ENCODE peak calls at places on chromosomes 11 and 22, in six cellular contexts. O is upper lobe of right lung, R is adrenal gland, U is AG04450, Y is upper lobe of left lung, A is hepatocyte. D is an unnamed sample.

GRCh38 chr11:47991894-47992293 is 11.5 kb downstream of the PTPRJ start:
- DNase-seq in A (no peak), O (no peak), Y (no peak), R (no peak), U (no peak), D (no peak)

GRCh38 chr11:127247261-127247660 is 246.7 kb upstream of the KIRREL3 start:
- DNase-seq in O (no peak), A (no peak), R (no peak), Y (no peak), U (no peak), D (no peak)

GRCh38 chr11:32016111-32016510 is 74.8 kb upstream of the RCN1 start:
- DNase-seq in A (no peak), O (no peak), U (no peak), R (no peak), Y (no peak), D (no peak)

GRCh38 chr22:39311592-39312400 is 7.6 kb downstream of the RPL3 start:
- DNase-seq in A (no peak), R (no peak), Y (no peak), O (no peak), U (no peak), D (no peak)

GRCh38 chr11:45062974-45063635 is 83.3 kb upstream of the PRDM11 start:
- DNase-seq in U (no peak), A (no peak), Y (no peak), O (no peak), R (no peak), D (no peak)

GRCh38 chr11:2233693-2234455 is 36.5 kb downstream of the ASCL2 start:
- DNase-seq in U (no peak), O (no peak), Y (no peak), R (no peak), A (no peak), D (no peak)

GRCh38 chr22:43288807-43289417 is 54.3 kb downstream of the SCUBE1 start:
- DNase-seq in R (no peak), A (peak), U (no peak), O (no peak), Y (no peak), D (no peak)

GRCh38 chr22:43249789-43250188 is 62.9 kb upstream of the TTLL12 start:
- DNase-seq in A (no peak), U (no peak), Y (no peak), R (no peak), O (no peak), D (no peak)

GRCh38 chr11:68753300-68753699 is 2.0 kb upstream of the TESMIN start:
- DNase-seq in U (no peak), O (no peak), R (no peak), A (no peak), Y (no peak), D (no peak)

GRCh38 chr11:790721-791564 is 1.1 kb upstream of the CEND1 start:
- DNase-seq in A (no peak), Y (no peak), U (no peak), R (no peak), O (no peak), D (no peak)

GRCh38 chr22:17969732-17970131 is 54.6 kb downstream of the MICAL3 start:
- DNase-seq in R (peak), Y (no peak), O (no peak), U (peak), A (peak), D (no peak)

GRCh38 chr11:58334708-58335107 is 24.2 kb downstream of the OR5B17 start:
- DNase-seq in O (no peak), R (no peak), U (peak), A (no peak), Y (no peak), D (no peak)

GRCh38 chr11:68741536-68741935 is 9.8 kb downstream of the TESMIN start:
- DNase-seq in Y (no peak), U (no peak), R (no peak), A (no peak), O (no peak), D (no peak)

GRCh38 chr22:22178992-22179391 is 65.6 kb upstream of the VPREB1 start:
- DNase-seq in A (no peak), U (no peak), O (no peak), Y (no peak), R (no peak), D (no peak)

GRCh38 chr11:112016765-112017356 is 8.3 kb upstream of the DLAT start:
- DNase-seq in R (peak), O (no peak), U (no peak), A (no peak), Y (no peak), D (no peak)

GRCh38 chr11:14336507-14337503 is 22.2 kb downstream of the RRAS2 start:
- DNase-seq in U (peak), O (no peak), A (no peak), R (no peak), Y (no peak), D (no peak)

GRCh38 chr22:41226728-41227655 is 13.7 kb downstream of the CHADL start:
- DNase-seq in U (no peak), Y (no peak), O (no peak), R (no peak), A (no peak), D (no peak)

GRCh38 chr22:47112994-47113879 is 350.8 kb downstream of the TBC1D22A start:
- DNase-seq in Y (no peak), U (no peak), R (no peak), O (no peak), A (no peak), D (no peak)

GRCh38 chr22:22099833-22100812 is 117.5 kb upstream of the TOP3B start:
- DNase-seq in Y (no peak), U (no peak), R (no peak), A (peak), O (no peak), D (no peak)

GRCh38 chr11:130547761-130548490 is 99.5 kb downstream of the ADAMTS15 start:
- DNase-seq in U (no peak), O (no peak), R (no peak), Y (no peak), A (no peak), D (no peak)

GRCh38 chr22:20981787-20982562 is at the start of gene LZTR1:
- DNase-seq in U (peak), R (peak), A (peak), O (peak), Y (peak), D (peak)

GRCh38 chr22:18023509-18024275 is 669 bp downstream of the MICAL3 start:
- DNase-seq in A (peak), R (peak), O (peak), U (peak), Y (peak), D (peak)

GRCh38 chr22:46594947-46595298 is 25.3 kb upstream of the GRAMD4 start:
- DNase-seq in Y (no peak), O (peak), R (no peak), A (no peak), U (no peak), D (no peak)

GRCh38 chr11:74773481-74773880 is 24.8 kb downstream of the RNF169 start:
- DNase-seq in A (peak), U (no peak), O (no peak), R (no peak), Y (no peak), D (no peak)

GRCh38 chr11:74770456-74770855 is 21.8 kb downstream of the RNF169 start:
- DNase-seq in O (no peak), Y (no peak), U (no peak), A (no peak), R (no peak), D (no peak)

GRCh38 chr11:74771139-74771538 is 22.5 kb downstream of the RNF169 start:
- DNase-seq in A (no peak), Y (no peak), R (no peak), U (no peak), O (no peak), D (no peak)

GRCh38 chr11:74766905-74767304 is 18.3 kb downstream of the RNF169 start:
- DNase-seq in U (no peak), O (no peak), Y (no peak), A (no peak), R (no peak), D (no peak)

GRCh38 chr11:74769058-74769457 is 20.4 kb downstream of the RNF169 start:
- DNase-seq in U (no peak), O (no peak), A (no peak), R (no peak), Y (no peak), D (no peak)
- TF ChIP-seq CTCF in U (no peak), O (no peak), A (no peak), R (no peak), Y (no peak), D (no peak)

DNA sequence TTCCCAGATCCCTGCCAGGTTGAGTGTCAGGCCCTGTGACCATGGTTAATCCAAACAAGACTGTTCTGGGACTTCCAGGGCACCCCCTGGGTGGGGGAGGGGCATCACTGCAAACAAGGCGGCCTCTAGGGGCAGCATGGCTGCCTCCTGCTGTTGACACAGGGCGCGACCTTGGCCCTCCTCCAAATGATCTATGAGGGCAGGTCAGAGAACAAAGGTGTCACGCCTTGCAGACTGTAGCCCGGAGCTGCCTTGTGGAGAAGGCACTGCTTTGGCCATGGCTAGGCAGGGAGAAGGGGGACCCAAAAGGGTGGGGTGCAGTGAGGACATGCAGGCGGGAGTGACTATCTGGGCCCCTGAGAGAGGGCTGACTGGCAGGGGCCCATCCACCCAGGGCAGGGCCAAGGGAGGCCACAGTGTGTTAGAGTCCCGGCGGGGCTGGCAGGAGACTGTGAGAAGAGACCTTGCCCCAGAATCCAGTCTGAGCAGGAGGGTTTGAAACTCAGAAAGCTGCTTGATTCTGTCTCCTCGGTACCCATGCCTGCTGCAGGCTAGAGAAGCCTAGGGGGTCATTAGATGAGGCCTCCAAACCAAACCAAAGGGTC is 35.6 kb downstream of the KCNC1 start:
- DNase-seq in R (peak), A (peak), Y (no peak), O (peak), U (no peak), D (no peak)
- TF ChIP-seq CTCF in R (no peak), A (no peak), Y (no peak), O (no peak), U (no peak), D (no peak)

DNA sequence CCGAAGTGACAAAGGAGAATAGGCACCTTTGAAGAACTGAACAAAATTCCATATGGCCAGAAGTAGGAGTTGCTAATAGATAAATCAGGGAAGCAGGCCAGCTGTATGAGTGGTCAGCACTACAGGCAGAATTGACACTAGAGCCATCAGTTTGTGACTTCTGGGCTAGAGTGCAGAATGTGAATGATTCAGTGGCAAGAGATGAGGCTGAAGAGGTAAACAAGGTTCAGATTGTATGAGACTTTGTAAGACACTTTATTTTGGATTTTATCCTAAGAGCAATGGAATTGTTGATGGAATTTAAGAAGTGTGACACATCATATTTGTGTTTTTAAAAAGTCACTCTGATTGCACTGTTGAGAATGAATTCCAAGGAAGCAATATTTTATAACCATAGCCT is 12.9 kb downstream of the BIRC3 start:
- DNase-seq in O (no peak), R (no peak), A (no peak), U (no peak), Y (no peak), D (no peak)
- TF ChIP-seq CTCF in O (no peak), R (no peak), A (no peak), U (no peak), Y (no peak), D (no peak)

GRCh38 chr11:103928040-103928555 is 108.3 kb upstream of the DDI1 start:
- DNase-seq in A (no peak), Y (no peak), R (no peak), U (no peak), O (no peak), D (no peak)

GRCh38 chr11:103924166-103925013 is 112.0 kb upstream of the DDI1 start:
- DNase-seq in Y (no peak), O (no peak), R (no peak), A (no peak), U (no peak), D (no peak)

GRCh38 chr11:103926990-103927389 is 109.5 kb upstream of the DDI1 start:
- DNase-seq in A (no peak), U (no peak), O (no peak), Y (no peak), R (no peak), D (no peak)

GRCh38 chr11:103929168-103929903 is 107.1 kb upstream of the DDI1 start:
- DNase-seq in O (no peak), U (no peak), R (no peak), A (no peak), Y (no peak), D (peak)

DNA sequence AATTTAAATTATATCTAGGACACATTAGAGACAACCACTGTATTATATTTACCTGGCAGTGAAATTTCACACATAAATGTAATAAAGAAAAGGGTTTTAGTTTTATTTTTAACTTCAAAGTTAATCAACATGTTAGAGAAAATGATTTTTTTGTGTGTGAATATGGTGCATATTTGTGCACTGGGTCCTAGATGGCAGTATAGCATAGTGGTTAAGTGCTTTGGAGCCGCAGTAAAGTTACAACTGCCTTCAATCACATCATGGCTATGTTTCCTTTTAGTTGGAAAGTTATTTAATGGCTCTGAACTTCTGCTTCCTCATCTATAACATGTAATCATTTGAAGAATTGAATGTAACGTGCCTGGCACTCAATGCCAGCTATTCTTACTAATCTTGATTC is 108.9 kb upstream of the DDI1 start:
- DNase-seq in A (no peak), R (no peak), U (no peak), Y (no peak), O (no peak), D (peak)
- TF ChIP-seq CTCF in A (peak), R (peak), U (peak), Y (peak), O (peak), D (peak)

GRCh38 chr11:65780770-65781151 is at the start of gene AP5B1:
- DNase-seq in Y (peak), O (peak), R (peak), U (no peak), A (peak), D (peak)
- TF ChIP-seq CTCF in Y (no peak), O (no peak), R (no peak), U (no peak), A (no peak), D (no peak)

DNA sequence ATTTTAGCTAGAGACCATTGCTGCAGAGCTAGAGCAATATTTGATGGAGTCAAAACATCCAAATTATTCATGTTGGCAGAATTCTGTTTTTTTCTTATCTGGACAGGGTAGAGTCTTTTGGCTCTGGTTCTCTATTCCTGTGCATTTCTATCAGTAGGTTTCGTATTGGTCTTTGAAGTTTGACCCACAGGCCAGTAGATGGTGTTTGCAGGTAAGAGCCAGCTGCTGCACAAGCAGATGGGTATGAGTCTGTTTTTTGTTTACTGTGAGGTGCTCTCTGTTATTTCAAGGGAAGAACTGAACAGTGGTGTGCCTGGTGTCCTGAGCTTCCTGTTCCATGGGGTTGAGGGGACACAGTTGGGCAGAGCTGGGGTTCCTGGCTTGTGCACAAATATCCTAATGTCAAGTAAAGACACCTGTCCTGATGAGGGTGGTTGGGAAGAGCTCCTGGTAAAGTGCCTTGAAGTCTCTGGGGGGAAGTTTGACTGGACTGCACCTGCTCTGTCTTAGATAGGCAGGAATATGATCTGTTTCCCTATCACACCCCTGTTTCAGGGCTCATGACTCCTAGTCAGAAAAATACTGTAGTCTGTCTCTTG is 34.0 kb upstream of the SLC22A25 start:
- DNase-seq in Y (no peak), A (no peak), O (no peak), R (no peak), U (no peak), D (peak)
- TF ChIP-seq CTCF in Y (no peak), A (no peak), O (peak), R (no peak), U (no peak), D (no peak)

GRCh38 chr11:62392944-62393628 is 25.7 kb upstream of the SCGB1A1 start:
- DNase-seq in A (peak), U (no peak), R (no peak), Y (no peak), O (peak), D (peak)
- TF ChIP-seq CTCF in A (peak), U (peak), R (no peak), Y (no peak), O (peak), D (peak)

D was measured in GM20000.